ENCODE peak calls at places on chromosomes 11 and 22, in ten cellular contexts. O, C, B, W, V, T, U, F, N and G are unnamed samples.

GRCh38 chr11:131683131-131683530 is 312.7 kb downstream of the NTM start:
- DNase-seq in O (no peak), C (no peak), B (no peak), W (no peak), V (no peak), T (no peak), U (no peak), F (no peak), N (no peak), G (no peak)

GRCh38 chr11:46130286-46130937 is 9.2 kb upstream of the PHF21A start:
- DNase-seq in O (no peak), C (no peak), B (no peak), W (no peak), V (no peak), T (no peak), U (no peak), F (no peak), N (no peak), G (no peak)

GRCh38 chr22:39308614-39309363 is 10.6 kb downstream of the RPL3 start:
- DNase-seq in O (no peak), C (peak; percentile 69), B (peak; percentile 89), W (no peak), V (peak; percentile 83), T (no peak), U (peak; percentile 96), F (peak; percentile 81), N (peak; percentile 90), G (no peak)

GRCh38 chr22:48253573-48253972 is 1491.1 kb downstream of the TBC1D22A start:
- DNase-seq in O (no peak), C (no peak), B (no peak), W (no peak), V (no peak), T (no peak), U (no peak), F (no peak), N (no peak), G (no peak)

GRCh38 chr11:75919525-75919924 is 104.5 kb downstream of the UVRAG start:
- DNase-seq in O (no peak), C (no peak), B (peak; percentile 54), W (no peak), V (no peak), T (peak; percentile 19), U (peak; percentile 20), F (no peak), N (no peak), G (no peak)

GRCh38 chr22:33139937-33140336 is 81.8 kb upstream of the SYN3 start:
- DNase-seq in O (no peak), C (no peak), B (no peak), W (no peak), V (no peak), T (no peak), U (no peak), F (no peak), N (no peak), G (no peak)

GRCh38 chr22:30381250-30381649 is 6.0 kb downstream of the RNF215 start:
- DNase-seq in O (no peak), C (no peak), B (no peak), W (no peak), V (no peak), T (no peak), U (no peak), F (no peak), N (no peak), G (no peak)

GRCh38 chr11:126423743-126424142 is 68.3 kb downstream of the ST3GAL4 start:
- DNase-seq in O (no peak), C (peak; percentile 28), B (no peak), W (no peak), V (no peak), T (no peak), U (no peak), F (no peak), N (no peak), G (no peak)

GRCh38 chr11:5603326-5603725 is 6.9 kb downstream of the TRIM6 start:
- DNase-seq in O (no peak), C (no peak), B (no peak), W (no peak), V (no peak), T (no peak), U (no peak), F (no peak), N (no peak), G (no peak)

GRCh38 chr11:5608778-5609177 is 12.3 kb downstream of the TRIM6 start:
- DNase-seq in O (no peak), C (no peak), B (no peak), W (no peak), V (no peak), T (no peak), U (peak; percentile 16), F (no peak), N (no peak), G (no peak)

GRCh38 chr11:5604896-5605295 is 8.5 kb downstream of the TRIM6 start:
- DNase-seq in O (no peak), C (no peak), B (no peak), W (no peak), V (no peak), T (no peak), U (no peak), F (no peak), N (peak; percentile 38), G (no peak)

GRCh38 chr11:5610446-5610845 is 14.0 kb downstream of the TRIM6 start:
- DNase-seq in O (no peak), C (no peak), B (no peak), W (no peak), V (no peak), T (no peak), U (no peak), F (no peak), N (no peak), G (no peak)

DNA sequence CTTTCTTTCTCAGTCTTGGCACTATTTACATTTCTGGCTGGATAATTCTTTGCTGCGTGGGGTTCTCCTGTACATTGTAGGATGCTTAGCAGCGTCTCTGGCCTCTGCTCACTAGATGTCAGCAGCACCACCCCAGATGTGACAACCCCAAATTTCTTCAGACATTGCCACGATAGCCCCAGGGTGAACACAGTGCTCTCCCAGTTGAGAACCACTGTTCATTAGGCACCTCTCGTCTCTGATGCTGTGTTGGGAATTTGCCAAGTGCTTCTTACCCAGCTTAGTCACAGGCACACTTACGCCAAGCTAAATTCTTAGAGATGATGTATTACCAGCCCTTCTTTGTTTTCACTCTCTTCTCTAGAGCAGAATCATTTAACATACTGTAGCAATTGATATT is 9.4 kb downstream of the TRIM6 start:
- DNase-seq in O (no peak), C (no peak), B (no peak), W (no peak), V (no peak), T (peak; percentile 18), U (peak; percentile 92), F (no peak), N (peak; percentile 96), G (no peak)
- TF ChIP-seq CTCF in O (no peak), C (no peak), B (no peak), W (no peak), V (no peak), T (peak; percentile 49), U (peak; percentile 5), F (no peak), N (peak; percentile 65), G (no peak)

GRCh38 chr11:30316237-30316636 is 6.7 kb upstream of the ARL14EP start:
- DNase-seq in O (no peak), C (no peak), B (no peak), W (no peak), V (no peak), T (no peak), U (no peak), F (no peak), N (no peak), G (no peak)

GRCh38 chr11:30317030-30317429 is 5.9 kb upstream of the ARL14EP start:
- DNase-seq in O (no peak), C (no peak), B (no peak), W (no peak), V (no peak), T (no peak), U (no peak), F (no peak), N (no peak), G (peak; percentile 15)

GRCh38 chr11:30312243-30312642 is 10.7 kb upstream of the ARL14EP start:
- DNase-seq in O (no peak), C (no peak), B (no peak), W (no peak), V (no peak), T (no peak), U (no peak), F (no peak), N (no peak), G (no peak)

GRCh38 chr11:30313580-30313979 is 9.3 kb upstream of the ARL14EP start:
- DNase-seq in O (no peak), C (no peak), B (no peak), W (no peak), V (no peak), T (no peak), U (no peak), F (no peak), N (no peak), G (no peak)

GRCh38 chr11:30314625-30315024 is 8.3 kb upstream of the ARL14EP start:
- DNase-seq in O (no peak), C (no peak), B (no peak), W (no peak), V (no peak), T (no peak), U (peak; percentile 34), F (no peak), N (no peak), G (no peak)
- TF ChIP-seq CTCF in O (peak; percentile 47), C (peak; percentile 27), B (peak; percentile 10), W (peak; percentile 56), V (no peak), T (peak; percentile 76), U (peak; percentile 44), F (peak; percentile 40), N (peak; percentile 74), G (no peak)

DNA sequence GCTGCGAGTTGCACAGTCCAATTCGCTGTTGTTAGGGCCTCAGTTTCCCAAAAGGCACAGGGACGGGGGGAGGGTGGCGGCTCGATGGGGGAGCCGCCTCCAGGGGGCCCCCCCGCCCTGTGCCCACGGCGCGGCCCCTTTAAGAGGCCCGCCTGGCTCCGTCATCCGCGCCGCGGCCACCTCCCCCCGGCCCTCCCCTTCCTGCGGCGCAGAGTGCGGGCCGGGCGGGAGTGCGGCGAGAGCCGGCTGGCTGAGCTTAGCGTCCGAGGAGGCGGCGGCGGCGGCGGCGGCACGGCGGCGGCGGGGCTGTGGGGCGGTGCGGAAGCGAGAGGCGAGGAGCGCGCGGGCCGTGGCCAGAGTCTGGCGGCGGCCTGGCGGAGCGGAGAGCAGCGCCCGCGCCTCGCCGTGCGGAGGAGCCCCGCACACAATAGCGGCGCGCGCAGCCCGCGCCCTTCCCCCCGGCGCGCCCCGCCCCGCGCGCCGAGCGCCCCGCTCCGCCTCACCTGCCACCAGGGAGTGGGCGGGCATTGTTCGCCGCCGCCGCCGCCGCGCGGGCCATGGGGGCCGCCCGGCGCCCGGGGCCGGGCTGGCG is at the start of gene BCR:
- DNase-seq in O (peak; percentile 82), C (peak; percentile 85), B (peak; percentile 89), W (peak; percentile 56), V (peak; percentile 76), T (peak; percentile 77), U (peak; percentile 65), F (peak; percentile 78), N (no peak), G (peak; percentile 92)
- TF ChIP-seq CTCF in O (no peak), C (no peak), B (no peak), W (no peak), V (no peak), T (peak; percentile 53), U (no peak), F (no peak), N (peak; percentile 45), G (peak; percentile 5)

GRCh38 chr11:69187540-69188065 is 31.9 kb downstream of the SMIM38 start:
- DNase-seq in O (no peak), C (no peak), B (no peak), W (no peak), V (no peak), T (no peak), U (no peak), F (no peak), N (no peak), G (no peak)

GRCh38 chr11:69189059-69189458 is 33.3 kb downstream of the SMIM38 start:
- DNase-seq in O (no peak), C (no peak), B (no peak), W (no peak), V (no peak), T (no peak), U (no peak), F (no peak), N (no peak), G (no peak)

GRCh38 chr11:69190796-69191536 is 35.2 kb downstream of the SMIM38 start:
- DNase-seq in O (no peak), C (no peak), B (no peak), W (no peak), V (no peak), T (no peak), U (no peak), F (no peak), N (no peak), G (no peak)

GRCh38 chr11:69183613-69184012 is 27.9 kb downstream of the SMIM38 start:
- DNase-seq in O (no peak), C (no peak), B (no peak), W (no peak), V (no peak), T (no peak), U (no peak), F (no peak), N (no peak), G (peak; percentile 60)

DNA sequence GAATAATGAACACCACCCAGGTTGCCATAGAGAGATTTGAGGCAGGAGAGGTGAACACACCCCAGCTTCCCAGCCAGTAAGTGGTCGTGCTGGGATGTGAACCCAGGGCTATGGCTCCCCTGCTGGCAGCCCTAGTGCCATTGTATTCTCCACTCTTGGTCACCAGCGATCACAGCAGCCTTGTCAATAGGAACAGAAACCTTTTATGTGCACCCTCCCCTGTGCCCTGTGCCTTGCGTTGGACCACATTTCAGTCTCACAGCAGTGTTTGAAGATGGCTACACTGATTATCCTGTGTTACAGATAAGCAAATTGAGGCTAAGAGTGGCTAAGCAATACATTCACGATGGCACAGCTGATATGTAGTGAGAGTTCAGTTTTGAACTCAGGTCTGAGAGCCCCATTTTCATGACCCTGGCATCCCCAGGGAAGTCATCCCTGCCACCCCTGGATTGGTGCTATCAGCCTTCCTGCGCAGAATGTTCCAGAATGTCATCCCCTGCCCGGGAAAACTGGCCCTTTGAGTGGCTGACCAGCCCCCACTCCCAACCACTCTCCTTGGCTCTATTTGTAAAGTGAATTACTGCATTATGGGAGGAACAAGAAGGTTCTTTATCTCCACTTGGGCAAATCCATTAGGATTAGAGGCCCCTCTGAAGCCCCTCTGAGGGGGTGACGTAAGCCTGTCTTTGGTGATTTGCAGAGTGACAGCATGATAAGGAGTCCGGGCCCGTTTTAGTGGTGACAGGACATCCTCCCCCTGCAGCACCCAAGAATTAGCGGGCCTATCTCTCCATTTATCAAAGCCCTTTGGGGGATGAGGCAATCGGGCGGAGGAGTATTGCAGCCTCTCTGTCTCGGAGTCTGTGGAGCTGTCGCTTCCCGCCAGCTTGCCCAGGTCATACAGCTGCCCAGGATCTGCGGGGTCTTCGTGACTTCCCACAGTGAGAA is 30.9 kb downstream of the SMIM38 start:
- DNase-seq in O (no peak), C (no peak), B (no peak), W (no peak), V (no peak), T (no peak), U (no peak), F (no peak), N (no peak), G (no peak)
- TF ChIP-seq CTCF in O (no peak), C (no peak), B (no peak), W (no peak), V (no peak), T (no peak), U (no peak), F (no peak), N (peak; percentile 14), G (no peak)